ENCODE peak calls at places on chromosomes 13 and 19, in four cellular contexts. I, A, Z and T are unnamed samples.

GRCh38 chr13:45501175-45501526 is 36.4 kb downstream of the COG3 start:
- DNase-seq in I (no peak), A (no peak), Z (no peak), T (no peak)

GRCh38 chr13:20923272-20923671 is 20.7 kb upstream of the XPO4 start:
- DNase-seq in I (no peak), A (no peak), Z (no peak), T (no peak)

GRCh38 chr19:8615813-8616596 is 5.5 kb upstream of the ADAMTS10 start:
- DNase-seq in I (peak; percentile 90), A (peak; percentile 66), Z (peak; percentile 80), T (no peak)

GRCh38 chr13:40611004-40611403 is 55.4 kb downstream of the FOXO1 start:
- DNase-seq in I (no peak), A (no peak), Z (no peak), T (peak; percentile 21)

GRCh38 chr19:37986048-37986750 is 79.2 kb downstream of the SIPA1L3 start:
- DNase-seq in I (peak; percentile 58), A (no peak), Z (no peak), T (no peak)

GRCh38 chr13:110047511-110047910 is 259.4 kb downstream of the COL4A1 start:
- DNase-seq in I (no peak), A (no peak), Z (peak; percentile 58), T (no peak)

GRCh38 chr19:920051-920857 is 3.1 kb downstream of the KISS1R start:
- DNase-seq in I (peak; percentile 75), A (peak; percentile 46), Z (peak; percentile 54), T (peak; percentile 27)

GRCh38 chr19:19661675-19662251 is 1.7 kb downstream of the ATP13A1 start:
- DNase-seq in I (peak; percentile 62), A (peak; percentile 87), Z (no peak), T (no peak)

GRCh38 chr19:40928859-40929258 is 46.8 kb upstream of the CYP2A7 start:
- DNase-seq in I (no peak), A (no peak), Z (no peak), T (no peak)

GRCh38 chr19:5455367-5456129 is at the start of gene ZNRF4:
- DNase-seq in I (no peak), A (no peak), Z (no peak), T (no peak)

GRCh38 chr13:70623260-70623659 is 515.0 kb upstream of the KLHL1 start:
- DNase-seq in I (no peak), A (peak; percentile 2), Z (peak; percentile 56), T (no peak)

GRCh38 chr13:40206241-40207109 is 460.0 kb downstream of the FOXO1 start:
- DNase-seq in I (no peak), A (no peak), Z (no peak), T (peak; percentile 98)

GRCh38 chr13:22937241-22937640 is 243.5 kb upstream of the SGCG start:
- DNase-seq in I (no peak), A (no peak), Z (no peak), T (no peak)

GRCh38 chr19:39631178-39631577 is 24.5 kb upstream of the LGALS16 start:
- DNase-seq in I (no peak), A (no peak), Z (no peak), T (peak; percentile 16)

GRCh38 chr13:19818223-19818842 is 35.6 kb upstream of the PSPC1 start:
- DNase-seq in I (peak; percentile 97), A (peak; percentile 76), Z (no peak), T (no peak)

GRCh38 chr19:912181-913079 is 589 bp downstream of the R3HDM4 start:
- DNase-seq in I (no peak), A (no peak), Z (no peak), T (peak; percentile 36)

GRCh38 chr13:111431241-111431640 is 110.8 kb downstream of the TEX29 start:
- DNase-seq in I (no peak), A (no peak), Z (no peak), T (no peak)

GRCh38 chr19:8663920-8664670 is 33.7 kb downstream of the NFILZ start:
- DNase-seq in I (no peak), A (no peak), Z (no peak), T (no peak)

GRCh38 chr13:34577051-34577450 is 365.0 kb upstream of the NBEA start:
- DNase-seq in I (no peak), A (no peak), Z (peak; percentile 33), T (peak; percentile 65)

GRCh38 chr13:32838985-32839384 is 177.2 kb upstream of the KL start:
- DNase-seq in I (peak; percentile 36), A (no peak), Z (peak; percentile 27), T (no peak)

GRCh38 chr19:48784527-48784926 is 26.3 kb downstream of the BCAT2 start:
- DNase-seq in I (no peak), A (no peak), Z (peak; percentile 26), T (no peak)

GRCh38 chr19:9835507-9835949 is 410 bp downstream of the PIN1 start:
- DNase-seq in I (no peak), A (no peak), Z (no peak), T (no peak)

GRCh38 chr13:83453723-83454122 is 428.6 kb downstream of the SLITRK1 start:
- DNase-seq in I (no peak), A (no peak), Z (no peak), T (no peak)

GRCh38 chr19:55646889-55647731 is 902 bp upstream of the CCDC106 start:
- DNase-seq in I (no peak), A (peak; percentile 50), Z (no peak), T (no peak)

GRCh38 chr13:102870677-102871415 is 25.0 kb downstream of the ERCC5 start:
- DNase-seq in I (peak; percentile 83), A (peak; percentile 80), Z (peak; percentile 83), T (peak; percentile 41)

GRCh38 chr19:43425567-43426392 is 11.1 kb downstream of the TEX101 start:
- DNase-seq in I (peak; percentile 51), A (peak; percentile 41), Z (peak; percentile 57), T (peak; percentile 40)

GRCh38 chr19:40266111-40266510 is 19.0 kb downstream of the AKT2 start:
- DNase-seq in I (no peak), A (no peak), Z (no peak), T (no peak)

GRCh38 chr19:10237702-10238101 is 6.6 kb upstream of the S1PR2 start:
- DNase-seq in I (no peak), A (no peak), Z (no peak), T (no peak)

GRCh38 chr19:5623397-5624153 is 692 bp downstream of the SAFB start:
- DNase-seq in I (peak; percentile 47), A (peak; percentile 16), Z (no peak), T (no peak)

GRCh38 chr13:108915634-108916497 is 286.5 kb downstream of the MYO16 start:
- DNase-seq in I (peak; percentile 87), A (no peak), Z (peak; percentile 93), T (peak; percentile 94)

GRCh38 chr13:98706446-98707110 is 45.9 kb downstream of the SLC15A1 start:
- DNase-seq in I (no peak), A (no peak), Z (no peak), T (peak; percentile 47)

GRCh38 chr13:113997845-113998751 is 24.2 kb upstream of the C13orf46 start:
- DNase-seq in I (no peak), A (no peak), Z (no peak), T (no peak)

GRCh38 chr19:5113101-5113557 is 144.2 kb downstream of the KDM4B start:
- DNase-seq in I (no peak), A (no peak), Z (peak; percentile 64), T (no peak)

GRCh38 chr19:16928351-16928750 is 39.6 kb downstream of the F2RL3 start:
- DNase-seq in I (no peak), A (no peak), Z (no peak), T (no peak)

GRCh38 chr19:16928916-16929315 is 40.1 kb downstream of the F2RL3 start:
- DNase-seq in I (no peak), A (no peak), Z (no peak), T (no peak)

GRCh38 chr19:16930753-16931152 is 42.0 kb downstream of the F2RL3 start:
- DNase-seq in I (no peak), A (no peak), Z (no peak), T (no peak)

GRCh38 chr19:16931306-16931705 is 42.5 kb downstream of the F2RL3 start:
- DNase-seq in I (no peak), A (no peak), Z (no peak), T (no peak)

DNA sequence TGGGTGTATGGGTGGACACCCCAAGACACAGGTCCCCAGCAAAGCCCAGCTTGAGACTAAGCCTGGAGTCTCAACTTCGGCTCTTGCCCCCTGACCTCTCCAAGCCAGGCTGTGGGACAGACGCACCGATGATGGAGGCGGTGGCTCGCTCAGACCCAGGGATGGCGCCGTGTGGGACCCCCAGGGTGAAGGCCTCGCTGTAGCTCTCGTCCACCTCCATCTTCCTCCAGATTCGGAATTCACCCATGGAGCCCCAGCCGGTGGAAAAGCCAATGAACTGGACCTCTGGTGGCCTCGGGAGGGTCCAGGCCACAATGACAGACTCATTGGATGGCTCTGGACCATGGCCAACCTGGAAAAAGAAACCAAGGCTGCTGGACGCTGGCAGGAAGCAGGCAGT is 39.1 kb downstream of the F2RL3 start:
- DNase-seq in I (no peak), A (no peak), Z (no peak), T (no peak)
- H3K9ac ChIP-seq in I (no peak overlapping the region), A (no peak overlapping the region), Z (no peak overlapping the region), T (no peak overlapping the region)

GRCh38 chr19:3387645-3388589 is 21.5 kb downstream of the NFIC start:
- DNase-seq in I (no peak), A (no peak), Z (peak; percentile 65), T (peak; percentile 50)
- H3K9ac ChIP-seq in I (no peak overlapping the region), A (no peak overlapping the region), Z (peak overlapping the region; percentile 63), T (no peak overlapping the region)

GRCh38 chr13:31793246-31793645 is 53.9 kb downstream of the RXFP2 start:
- DNase-seq in I (no peak), A (no peak), Z (peak; percentile 26), T (peak; percentile 6)
- H3K9ac ChIP-seq in I (no peak overlapping the region), A (no peak overlapping the region), Z (peak overlapping the region; percentile 82), T (no peak overlapping the region)

DNA sequence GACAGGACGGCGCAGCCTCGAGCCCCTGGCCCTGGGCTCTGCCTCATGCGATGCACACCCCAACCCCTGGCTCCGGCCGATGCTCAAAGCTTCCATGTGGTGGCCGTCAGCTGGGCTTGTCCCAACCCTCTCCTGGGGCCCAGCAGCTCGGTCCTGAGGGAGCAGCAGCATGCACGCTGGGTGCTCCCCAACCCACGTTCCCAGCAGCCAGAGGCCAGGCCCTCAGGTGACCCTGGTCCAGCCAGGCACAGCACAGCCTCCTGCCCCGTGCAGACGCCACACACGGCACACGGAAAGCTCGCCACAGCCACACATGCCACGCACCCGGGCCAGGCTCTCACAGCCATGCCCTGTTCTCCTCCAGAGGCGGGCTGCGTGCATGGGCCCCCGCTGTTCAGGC is 60.7 kb downstream of the IER2 start:
- DNase-seq in I (peak; percentile 47), A (no peak), Z (no peak), T (no peak)
- H3K9ac ChIP-seq in I (no peak overlapping the region), A (no peak overlapping the region), Z (no peak overlapping the region), T (no peak overlapping the region)

GRCh38 chr19:3982701-3983541 is 2.3 kb downstream of the EEF2 start:
- DNase-seq in I (peak; percentile 61), A (no peak), Z (peak; percentile 58), T (peak; percentile 77)
- H3K9ac ChIP-seq in I (peak overlapping the region; percentile 100), A (peak overlapping the region; percentile 100), Z (peak overlapping the region; percentile 100), T (peak overlapping the region; percentile 94)

GRCh38 chr19:51572908-51573307 is 1.8 kb downstream of the ZNF175 start:
- DNase-seq in I (no peak), A (no peak), Z (peak; percentile 5), T (peak; percentile 52)
- H3K9ac ChIP-seq in I (no peak overlapping the region), A (no peak overlapping the region), Z (no peak overlapping the region), T (no peak overlapping the region)

GRCh38 chr19:18541258-18541991 is 1.9 kb downstream of the FKBP8 start:
- DNase-seq in I (no peak), A (no peak), Z (no peak), T (no peak)
- H3K9ac ChIP-seq in I (no peak overlapping the region), A (no peak overlapping the region), Z (peak overlapping the region; percentile 91), T (no peak overlapping the region)

GRCh38 chr13:87129602-87130300 is 541.4 kb upstream of the SLITRK5 start:
- DNase-seq in I (no peak), A (no peak), Z (no peak), T (peak; percentile 52)
- H3K9ac ChIP-seq in I (no peak overlapping the region), A (no peak overlapping the region), Z (no peak overlapping the region), T (no peak overlapping the region)